ENCODE peak calls at places on chromosome 21, in six cellular contexts. O, X, P, A, T and H are unnamed samples.

GRCh38 chr21:38337793-38338192 is 81.0 kb downstream of the KCNJ15 start:
- DNase-seq in O (no peak), T (no peak), P (no peak), A (no peak), X (no peak), H (no peak)

GRCh38 chr21:14074177-14074576 is 136.6 kb downstream of the LIPI start:
- DNase-seq in P (no peak), O (no peak), X (no peak), T (no peak), A (no peak), H (no peak)

GRCh38 chr21:21101911-21102310 is 103.7 kb downstream of the NCAM2 start:
- DNase-seq in X (no peak), T (peak; percentile 54), A (no peak), O (no peak), P (no peak), H (no peak)

GRCh38 chr21:28781602-28782274 is 210.9 kb downstream of the LTN1 start:
- DNase-seq in P (no peak), A (no peak), O (no peak), T (peak; percentile 66), X (no peak), H (no peak)

GRCh38 chr21:34994646-34995631 is 54.2 kb downstream of the RUNX1 start:
- DNase-seq in X (no peak), T (no peak), A (no peak), O (no peak), P (no peak), H (no peak)

GRCh38 chr21:16079830-16080229 is 350.0 kb downstream of the USP25 start:
- DNase-seq in O (no peak), A (no peak), P (no peak), T (peak; percentile 66), X (no peak), H (no peak)

GRCh38 chr21:36127977-36128376 is 6.9 kb upstream of the CBR3 start:
- DNase-seq in A (no peak), X (no peak), T (no peak), O (no peak), P (no peak), H (no peak)

GRCh38 chr21:31888936-31889371 is 16.1 kb downstream of the HUNK start:
- DNase-seq in A (no peak), P (no peak), X (no peak), O (no peak), T (no peak), H (no peak)

GRCh38 chr21:14259669-14260458 is 43.9 kb downstream of the RBM11 start:
- DNase-seq in P (no peak), A (no peak), X (no peak), O (no peak), T (peak; percentile 58), H (no peak)

GRCh38 chr21:41536076-41536826 is 28.3 kb upstream of the TMPRSS2 start:
- DNase-seq in P (no peak), X (no peak), T (no peak), A (peak; percentile 59), O (no peak), H (no peak)

GRCh38 chr21:16180613-16181012 is 450.8 kb downstream of the USP25 start:
- DNase-seq in O (no peak), A (no peak), X (no peak), T (no peak), P (no peak), H (no peak)

GRCh38 chr21:26833460-26833939 is 11.7 kb downstream of the ADAMTS1 start:
- DNase-seq in P (no peak), O (peak; percentile 30), X (no peak), A (no peak), T (no peak), H (no peak)

GRCh38 chr21:28069446-28069845 is 923.2 kb downstream of the LTN1 start:
- DNase-seq in A (no peak), O (no peak), T (peak; percentile 92), P (no peak), X (no peak), H (no peak)

GRCh38 chr21:15252437-15252836 is 187.6 kb upstream of the NRIP1 start:
- DNase-seq in A (no peak), O (no peak), P (no peak), X (no peak), T (no peak), H (no peak)

GRCh38 chr21:27425574-27425973 is 458.7 kb upstream of the ADAMTS5 start:
- DNase-seq in O (no peak), P (no peak), T (peak; percentile 68), X (no peak), A (no peak), H (no peak)

GRCh38 chr21:26826801-26827200 is 18.4 kb downstream of the ADAMTS1 start:
- DNase-seq in O (no peak), A (no peak), T (peak; percentile 9), X (no peak), P (no peak), H (no peak)

GRCh38 chr21:37240978-37241377 is 26.2 kb downstream of the VPS26C start:
- DNase-seq in T (no peak), A (no peak), O (no peak), X (no peak), P (no peak), H (no peak)

GRCh38 chr21:37237346-37237745 is 29.8 kb downstream of the VPS26C start:
- DNase-seq in O (no peak), X (no peak), P (no peak), A (no peak), T (no peak), H (no peak)

GRCh38 chr21:37233551-37234146 is 33.5 kb downstream of the VPS26C start:
- DNase-seq in P (no peak), T (no peak), O (no peak), A (no peak), X (no peak), H (no peak)

GRCh38 chr21:37241426-37241825 is 25.7 kb downstream of the VPS26C start:
- DNase-seq in P (no peak), A (no peak), X (no peak), O (no peak), T (no peak), H (no peak)

DNA sequence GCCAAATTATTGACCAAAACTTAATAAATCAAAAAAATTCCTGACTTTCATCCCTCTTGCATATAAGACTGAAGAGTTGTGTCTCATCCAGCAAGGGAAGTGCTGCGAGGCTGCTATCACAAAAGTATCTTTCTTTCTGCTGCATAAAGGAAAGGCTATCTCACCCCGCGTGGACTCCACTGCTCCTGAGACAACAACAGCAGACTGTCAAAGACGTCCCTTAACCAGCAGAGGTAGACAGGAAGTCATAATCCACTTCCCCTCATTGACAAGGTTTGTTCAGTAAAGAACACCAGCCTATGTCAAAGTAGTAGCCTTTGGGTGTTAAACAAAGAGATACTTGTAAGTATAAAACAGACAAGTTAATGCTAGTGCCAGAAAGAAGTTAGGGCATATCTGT is 29.4 kb downstream of the VPS26C start:
- DNase-seq in O (no peak), X (no peak), T (no peak), P (no peak), A (no peak), H (no peak)
- H3K27ac ChIP-seq in O (no peak overlapping the region), X (no peak overlapping the region), T (no peak overlapping the region), P (no peak overlapping the region), A (no peak overlapping the region), H (no peak overlapping the region)

DNA sequence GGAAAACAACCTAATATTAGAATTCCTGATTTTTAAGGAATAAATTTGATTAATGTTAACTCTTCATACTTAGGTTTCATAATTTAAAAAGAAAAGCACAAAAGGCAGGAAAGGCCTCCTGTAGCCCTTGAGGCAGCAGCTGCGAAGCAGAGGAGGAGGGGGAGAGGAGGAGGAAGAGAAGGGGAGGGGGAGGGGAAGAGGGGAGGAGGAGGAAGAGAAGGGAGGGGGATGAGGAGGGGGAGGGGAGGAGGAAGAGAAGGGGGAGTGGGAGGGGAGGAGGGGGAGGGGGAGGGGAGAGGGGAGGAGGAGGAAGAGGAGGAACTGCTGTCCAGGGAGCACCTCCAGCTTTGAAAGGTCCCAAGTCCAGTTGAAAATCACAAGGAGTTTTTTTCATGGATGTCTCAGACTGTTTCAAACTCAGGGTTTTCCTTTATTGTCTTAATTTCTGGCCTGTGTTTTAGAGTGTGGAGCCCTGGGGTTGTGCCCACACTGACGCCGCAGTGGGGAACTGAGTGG is 35.1 kb upstream of the DIP2A start:
- DNase-seq in A (no peak), T (no peak), P (no peak), X (no peak), O (no peak), H (no peak)
- H3K27ac ChIP-seq in A (no peak overlapping the region), T (no peak overlapping the region), P (no peak overlapping the region), X (peak overlapping the region; percentile 51), O (no peak overlapping the region), H (peak overlapping the region; percentile 69)

DNA sequence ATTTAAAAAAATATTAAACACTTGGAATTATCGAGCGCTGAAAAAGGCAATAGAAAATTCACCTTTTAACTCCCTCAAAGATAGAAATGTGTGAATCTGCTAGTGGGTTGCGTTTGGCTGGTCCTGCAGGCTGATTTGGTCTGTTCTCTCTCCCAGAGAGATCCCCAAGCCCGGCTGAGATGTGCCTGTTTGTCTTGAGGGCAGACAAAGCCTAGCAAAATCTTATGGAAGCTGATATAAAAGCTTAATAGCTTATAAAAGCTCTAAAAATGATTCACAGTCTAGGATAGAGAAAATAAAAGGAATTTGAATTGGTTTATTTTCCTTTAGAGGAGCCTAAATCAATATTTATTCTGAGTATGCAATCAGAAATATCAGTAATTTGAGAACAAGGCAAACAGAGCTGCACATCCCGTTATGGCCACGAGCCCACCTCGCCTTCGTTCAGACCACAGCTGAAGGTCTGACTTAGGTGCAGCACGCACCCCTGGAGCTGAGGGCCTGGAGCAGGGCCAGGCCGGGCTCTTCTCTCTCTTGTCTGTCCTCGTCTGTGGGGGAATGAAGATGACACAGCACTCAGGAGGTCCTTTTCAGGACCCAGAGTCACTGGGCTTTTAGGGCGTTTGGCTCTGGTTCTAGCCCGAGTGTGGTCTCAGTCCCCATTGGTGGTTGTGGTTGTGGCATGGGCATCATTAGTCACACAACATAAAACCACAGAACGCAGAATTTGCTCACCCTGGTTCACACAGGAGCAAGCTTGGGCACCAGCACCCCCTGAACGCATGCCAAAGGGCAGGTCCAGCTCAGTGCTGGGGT is 18.6 kb downstream of the PDE9A start:
- DNase-seq in O (no peak), A (no peak), T (no peak), P (no peak), X (no peak), H (no peak)
- H3K27ac ChIP-seq in O (no peak overlapping the region), A (peak overlapping the region; percentile 76), T (no peak overlapping the region), P (no peak overlapping the region), X (no peak overlapping the region), H (no peak overlapping the region)

DNA sequence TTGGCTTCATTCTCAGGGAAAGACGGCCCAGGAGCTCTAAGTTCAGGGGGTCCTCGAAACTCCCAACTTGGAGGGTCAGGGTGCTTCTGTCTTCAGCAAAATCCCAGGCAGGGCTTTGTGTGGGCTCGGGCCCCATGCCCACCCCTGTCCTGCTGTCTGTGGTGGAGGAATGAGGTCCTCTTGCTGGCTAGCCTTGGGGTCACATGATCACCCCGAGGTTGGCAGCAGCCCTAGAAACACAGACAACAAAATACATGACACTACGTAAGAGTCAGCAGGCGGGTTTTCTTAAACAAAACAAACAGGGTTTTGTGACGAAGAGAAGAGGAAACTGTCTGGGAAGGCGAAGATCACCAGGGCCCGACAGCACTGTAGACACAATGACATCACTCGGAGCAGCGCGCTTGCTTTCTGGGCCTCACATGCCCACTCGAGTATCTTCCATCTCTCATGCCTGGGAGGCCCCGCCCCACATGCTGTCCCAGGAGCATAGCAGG is 94.9 kb downstream of the SIK1 start:
- DNase-seq in T (peak; percentile 96), A (no peak), O (peak; percentile 64), X (no peak), P (no peak), H (no peak)
- H3K27ac ChIP-seq in T (peak overlapping the region; percentile 87), A (no peak overlapping the region), O (no peak overlapping the region), X (no peak overlapping the region), P (no peak overlapping the region), H (no peak overlapping the region)